ENCODE peak calls at places on chromosomes 16 and 17, in four cellular contexts. K is uterus, C is SK-N-SH, M is cardiac muscle cell. D is an unnamed sample.

GRCh38 chr17:62987136-62987535 is 21.1 kb downstream of the TANC2 start:
- DNase-seq in C (peak; percentile 18), M (no peak), K (no peak), D (no peak)

GRCh38 chr16:67158637-67159600 is 790 bp downstream of the TRADD start:
- DNase-seq in C (peak; percentile 61), M (peak; percentile 43), K (no peak), D (peak; percentile 85)

GRCh38 chr17:17509601-17510425 is 13.6 kb upstream of the RASD1 start:
- DNase-seq in M (no peak), C (no peak), K (no peak), D (peak; percentile 43)

GRCh38 chr17:81247339-81247990 is 8.3 kb downstream of the NDUFAF8 start:
- DNase-seq in K (no peak), C (no peak), M (no peak), D (no peak)

GRCh38 chr17:45906237-45906636 is 11.9 kb downstream of the MAPT start:
- DNase-seq in K (no peak), C (peak; percentile 57), M (no peak), D (no peak)

GRCh38 chr17:32494621-32495346 is 8.0 kb downstream of the CDK5R1 start:
- DNase-seq in C (no peak), K (no peak), M (no peak), D (peak; percentile 28)

GRCh38 chr17:63165420-63165819 is 199.4 kb downstream of the TANC2 start:
- DNase-seq in M (no peak), K (no peak), C (no peak), D (no peak)

GRCh38 chr16:82033006-82033405 is 2.0 kb upstream of the HSD17B2 start:
- DNase-seq in C (no peak), M (no peak), K (no peak), D (no peak)

GRCh38 chr16:10754941-10755340 is 11.3 kb downstream of the NUBP1 start:
- DNase-seq in M (no peak), K (no peak), C (no peak), D (no peak)

GRCh38 chr17:39617446-39618251 is 9.1 kb upstream of the PPP1R1B start:
- DNase-seq in M (peak; percentile 57), K (peak; percentile 40), C (peak; percentile 95), D (peak; percentile 68)

GRCh38 chr16:82031116-82032084 is 3.7 kb upstream of the HSD17B2 start:
- DNase-seq in C (peak; percentile 50), K (no peak), M (peak; percentile 49), D (no peak)

GRCh38 chr16:17161034-17161433 is 309.7 kb downstream of the XYLT1 start:
- DNase-seq in M (no peak), C (no peak), K (no peak), D (no peak)

GRCh38 chr17:52158450-52159042 is at the start of gene CA10:
- DNase-seq in M (peak; percentile 20), K (no peak), C (peak; percentile 80), D (no peak)

GRCh38 chr17:31673076-31673475 is 186.0 kb downstream of the COPRS start:
- DNase-seq in C (no peak), M (no peak), K (no peak), D (no peak)

GRCh38 chr16:11183035-11183812 is 72.8 kb downstream of the SOCS1 start:
- DNase-seq in C (no peak), K (no peak), M (no peak), D (no peak)

GRCh38 chr16:12315330-12316138 is 339.0 kb downstream of the SNX29 start:
- DNase-seq in C (no peak), M (no peak), K (no peak), D (no peak)

GRCh38 chr17:16491131-16491702 is 776 bp downstream of the LRRC75A start:
- DNase-seq in M (peak; percentile 42), K (no peak), C (peak; percentile 54), D (peak; percentile 84)

GRCh38 chr16:96935-97381 is 18.9 kb downstream of the MPG start:
- DNase-seq in M (peak; percentile 90), K (peak; percentile 89), C (peak; percentile 95), D (peak; percentile 92)

GRCh38 chr17:35010093-35010492 is 29.8 kb downstream of the LIG3 start:
- DNase-seq in C (no peak), K (no peak), M (no peak), D (no peak)

GRCh38 chr17:57889892-57890856 is 40.3 kb upstream of the MRPS23 start:
- DNase-seq in C (peak; percentile 66), K (peak; percentile 84), M (no peak), D (peak; percentile 88)

GRCh38 chr17:8489841-8490240 is 54.2 kb downstream of the NDEL1 start:
- DNase-seq in M (no peak), K (no peak), C (no peak), D (no peak)

GRCh38 chr17:8487130-8487645 is 51.5 kb downstream of the NDEL1 start:
- DNase-seq in M (no peak), C (no peak), K (no peak), D (no peak)

GRCh38 chr17:8488931-8489330 is 53.2 kb downstream of the NDEL1 start:
- DNase-seq in M (no peak), C (no peak), K (peak; percentile 59), D (peak; percentile 57)

GRCh38 chr17:8490256-8491023 is 54.8 kb downstream of the NDEL1 start:
- DNase-seq in C (no peak), K (no peak), M (no peak), D (no peak)

DNA sequence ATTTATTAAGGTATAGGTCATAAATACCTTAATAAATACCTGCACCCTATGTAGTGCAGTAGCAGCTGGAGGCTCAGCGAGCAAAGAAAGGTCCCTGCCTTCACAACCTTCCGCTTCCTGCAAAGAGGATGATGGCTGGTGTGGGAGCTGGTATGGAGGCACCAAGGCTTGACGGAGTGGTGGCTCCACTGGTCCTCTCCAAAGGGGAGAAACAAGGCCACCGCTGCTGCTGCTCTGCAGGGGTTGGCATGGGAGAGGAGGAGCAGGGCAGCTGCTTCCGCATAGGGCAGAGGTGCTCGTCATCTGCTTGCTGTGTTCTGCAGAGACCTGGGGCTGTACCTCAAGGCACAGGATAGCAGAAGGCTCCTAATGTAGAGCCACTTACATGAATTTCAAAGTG is 52.8 kb downstream of the NDEL1 start:
- DNase-seq in M (no peak), K (no peak), C (no peak), D (no peak)
- H3K36me3 ChIP-seq in M (peaks cover 78% of the 10 kb centered on the region), K (no peaks in the 10 kb centered on the region), C (peaks cover 79% of the 10 kb centered on the region), D (no peaks in the 10 kb centered on the region)

DNA sequence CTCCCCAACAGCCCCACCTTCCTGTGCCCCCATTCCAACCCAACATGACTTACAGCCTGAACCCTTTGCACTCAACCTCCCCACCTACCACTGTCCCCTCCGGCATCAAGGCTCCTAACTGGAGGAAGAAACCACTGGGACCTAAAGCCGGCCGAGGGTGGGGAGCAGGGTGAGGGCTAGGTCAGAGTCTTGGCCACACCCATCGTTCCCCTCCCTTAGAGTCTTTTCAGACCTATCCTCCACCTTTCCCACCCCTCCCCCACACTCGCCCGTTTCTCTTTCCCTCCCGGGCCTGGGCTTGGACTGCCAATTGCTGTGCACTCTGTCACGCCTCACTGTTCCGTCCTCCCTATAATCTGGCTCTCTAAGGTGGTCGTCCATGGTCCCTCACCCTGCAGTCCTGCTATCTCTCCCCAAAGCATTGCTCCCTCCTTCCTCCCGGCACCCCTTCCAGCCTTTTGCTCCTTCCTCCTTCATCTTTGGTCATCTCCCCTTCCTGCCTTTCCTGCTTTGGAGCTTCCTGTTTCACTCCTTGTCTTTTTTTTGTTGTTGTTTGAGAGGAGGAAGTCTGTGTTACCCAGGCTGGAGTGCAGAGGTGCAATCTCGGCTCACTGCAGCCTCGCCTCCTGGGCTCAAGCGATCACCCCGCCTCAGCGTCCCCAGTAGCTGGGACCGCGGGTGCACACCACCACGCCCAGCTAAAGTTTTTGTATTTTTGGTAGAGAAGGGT is 958 bp upstream of the CLDN7 start:
- DNase-seq in C (peak; percentile 43), K (no peak), M (no peak), D (no peak)
- H3K4me3 ChIP-seq in C (no peak overlapping the region), K (no peak overlapping the region), M (peak overlapping the region; percentile 3), D (peak overlapping the region; percentile 59)

DNA sequence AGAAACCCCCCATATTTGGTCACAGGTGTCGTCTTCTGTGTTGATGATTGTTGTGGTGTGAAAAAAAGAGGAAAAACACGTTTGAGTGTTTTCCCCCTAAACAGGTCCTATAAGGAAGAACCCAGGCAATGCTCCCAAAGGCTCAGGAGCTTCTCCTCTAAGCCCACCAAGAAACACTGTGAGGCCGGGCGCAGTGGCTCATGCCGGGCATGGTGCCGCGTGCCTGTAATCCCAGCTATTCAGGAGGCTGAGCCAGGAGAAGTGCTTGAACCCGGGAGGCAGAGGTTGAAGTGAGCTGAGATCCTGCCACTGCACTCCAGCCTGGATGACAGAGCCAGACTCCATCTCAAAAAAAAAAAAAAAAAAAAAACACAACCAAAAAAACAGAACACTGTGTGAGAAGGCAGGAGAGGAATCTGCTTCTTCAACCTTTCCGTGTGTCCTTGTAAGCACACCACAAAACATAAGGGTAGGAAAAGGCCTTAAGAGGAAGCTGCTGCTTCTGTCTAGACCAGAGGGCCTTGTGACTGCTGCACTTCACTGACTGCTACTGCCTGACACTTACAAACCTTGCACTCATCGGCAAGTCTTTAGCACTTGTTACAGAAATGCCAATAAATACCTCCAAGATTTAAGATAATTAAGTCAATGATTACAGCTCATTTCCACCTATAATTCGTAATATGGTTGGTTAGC is 9.3 kb downstream of the JPT1 start:
- DNase-seq in M (no peak), K (no peak), C (no peak), D (no peak)
- H3K36me3 ChIP-seq in M (peaks cover 62% of the 10 kb centered on the region), K (no peaks in the 10 kb centered on the region), C (peaks cover 60% of the 10 kb centered on the region), D (no peaks in the 10 kb centered on the region)

GRCh38 chr16:56462064-56462796 is 10.9 kb downstream of the OGFOD1 start:
- DNase-seq in C (peak; percentile 49), K (no peak), M (no peak), D (no peak)

GRCh38 chr16:56457927-56458470 is 6.6 kb downstream of the OGFOD1 start:
- DNase-seq in K (no peak), M (no peak), C (no peak), D (no peak)

GRCh38 chr16:56463153-56463552 is 11.8 kb downstream of the OGFOD1 start:
- DNase-seq in K (no peak), M (no peak), C (no peak), D (no peak)

GRCh38 chr16:56460101-56460500 is 8.7 kb downstream of the OGFOD1 start:
- DNase-seq in K (no peak), M (no peak), C (no peak), D (no peak)
- H3K4me3 ChIP-seq in K (no peak overlapping the region), M (no peak overlapping the region), C (no peak overlapping the region), D (no peak overlapping the region)

DNA sequence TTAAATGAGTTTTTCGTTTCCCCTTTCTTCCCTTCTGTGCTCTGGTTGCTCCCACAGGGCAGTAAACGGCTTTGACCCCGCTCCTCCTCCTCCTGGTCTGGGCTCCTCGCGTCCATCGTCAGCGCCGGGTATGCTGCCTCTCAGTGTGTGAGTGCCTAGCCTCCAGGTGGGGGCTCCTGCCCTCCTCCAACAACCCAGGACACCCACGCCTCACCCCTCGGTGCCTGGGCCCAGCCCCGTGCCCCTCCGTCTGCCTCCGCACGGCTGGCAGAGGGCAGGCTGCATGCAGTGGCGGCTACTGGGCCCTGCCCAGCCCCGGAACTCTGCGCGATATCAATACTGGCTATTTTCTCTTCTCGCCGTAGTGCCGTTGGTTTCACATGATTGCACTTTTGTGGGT is 31.2 kb downstream of the NDEL1 start:
- DNase-seq in M (no peak), C (no peak), K (no peak), D (no peak)
- H3K36me3 ChIP-seq in M (peaks cover 19% of the 10 kb centered on the region), C (peaks cover 57% of the 10 kb centered on the region), K (no peaks in the 10 kb centered on the region), D (no peaks in the 10 kb centered on the region)

GRCh38 chr17:47286198-47286914 is 32.7 kb downstream of the ITGB3 start:
- DNase-seq in M (no peak), C (no peak), K (no peak), D (no peak)
- H3K4me3 ChIP-seq in M (no peak overlapping the region), C (no peak overlapping the region), K (no peak overlapping the region), D (no peak overlapping the region)

D was measured in left lung.